ENCODE peak calls at places on chromosome 3, in seven cellular contexts. Z, S, I, L, T, V and Q are unnamed samples.

GRCh38 chr3:38354588-38355344 is 8.2 kb downstream of the XYLB start:
- ATAC-seq in Z (no peak), S (no peak), I (no peak), L (peak; percentile 94), T (no peak), V (no peak), Q (no peak)

GRCh38 chr3:77468408-77469045 is 428.6 kb downstream of the ROBO2 start:
- ATAC-seq in Z (no peak), S (no peak), I (no peak), L (no peak), T (no peak), V (no peak), Q (no peak)

GRCh38 chr3:168097381-168097780 is 1.7 kb upstream of the GOLIM4 start:
- ATAC-seq in Z (no peak), S (no peak), I (no peak), L (no peak), T (no peak), V (no peak), Q (no peak)

GRCh38 chr3:194330160-194330559 is 21.0 kb downstream of the CPN2 start:
- ATAC-seq in Z (no peak), S (no peak), I (no peak), L (no peak), T (peak; percentile 51), V (no peak), Q (no peak)

GRCh38 chr3:30370681-30371271 is 235.6 kb upstream of the TGFBR2 start:
- ATAC-seq in Z (no peak), S (no peak), I (no peak), L (peak; percentile 67), T (no peak), V (no peak), Q (no peak)

GRCh38 chr3:8900065-8900464 is 63.2 kb downstream of the RAD18 start:
- ATAC-seq in Z (no peak), S (no peak), I (no peak), L (no peak), T (no peak), V (no peak), Q (no peak)

GRCh38 chr3:121722346-121722745 is 27.2 kb downstream of the GOLGB1 start:
- ATAC-seq in Z (no peak), S (no peak), I (no peak), L (no peak), T (no peak), V (no peak), Q (no peak)

GRCh38 chr3:171799501-171799900 is 10.8 kb downstream of the PLD1 start:
- ATAC-seq in Z (no peak), S (no peak), I (no peak), L (no peak), T (no peak), V (no peak), Q (no peak)

GRCh38 chr3:160837394-160837975 is 81.5 kb downstream of the PPM1L start:
- ATAC-seq in Z (no peak), S (no peak), I (no peak), L (peak; percentile 93), T (peak; percentile 10), V (peak; percentile 80), Q (no peak)

GRCh38 chr3:190036631-190037030 is 84.1 kb downstream of the P3H2 start:
- ATAC-seq in Z (no peak), S (no peak), I (no peak), L (no peak), T (no peak), V (no peak), Q (no peak)

GRCh38 chr3:42345811-42346210 is 64.6 kb downstream of the LYZL4 start:
- ATAC-seq in Z (peak; percentile 46), S (peak; percentile 58), I (no peak), L (no peak), T (no peak), V (no peak), Q (no peak)

GRCh38 chr3:6935964-6936363 is 75.0 kb downstream of the GRM7 start:
- ATAC-seq in Z (no peak), S (no peak), I (no peak), L (no peak), T (no peak), V (no peak), Q (no peak)

GRCh38 chr3:50267280-50267913 is 1.6 kb upstream of the SEMA3B start:
- ATAC-seq in Z (no peak), S (no peak), I (peak; percentile 27), L (peak; percentile 63), T (peak; percentile 64), V (no peak), Q (no peak)